ENCODE peak calls at places on chromosomes 1 and 21, in six cellular contexts. R is sigmoid colon, T is right lobe of liver, M is A549, K is adrenal gland, X is H1. Z is an unnamed sample.

GRCh38 chr1:225691377-225691776 is 38.5 kb upstream of the ENAH start:
- DNase-seq in R (no peak), T (no peak), M (peak; percentile 59), K (peak; percentile 24), X (no peak), Z (no peak)

GRCh38 chr1:200877839-200878551 is 5.2 kb downstream of the GPR25 start:
- DNase-seq in K (peak; percentile 20), R (peak; percentile 33), T (no peak), M (no peak), X (no peak), Z (no peak)

GRCh38 chr1:153963850-153964331 is 554 bp upstream of the SLC39A1 start:
- DNase-seq in T (no peak), X (no peak), R (peak; percentile 82), M (peak; percentile 78), K (no peak), Z (peak; percentile 47)

GRCh38 chr1:8597455-8597854 is 220.0 kb downstream of the RERE start:
- DNase-seq in X (no peak), M (no peak), K (no peak), R (no peak), T (no peak), Z (no peak)

GRCh38 chr21:46431884-46432488 is 26.7 kb upstream of the DIP2A start:
- DNase-seq in R (no peak), T (no peak), K (no peak), X (no peak), M (no peak), Z (peak; percentile 36)

GRCh38 chr1:100430368-100430767 is 78.1 kb downstream of the CDC14A start:
- DNase-seq in K (no peak), R (no peak), M (no peak), X (no peak), T (no peak), Z (no peak)

GRCh38 chr1:207362962-207363858 is 41.7 kb downstream of the CD55 start:
- DNase-seq in R (no peak), K (no peak), T (no peak), X (no peak), M (no peak), Z (no peak)

GRCh38 chr1:173134800-173135199 is 72.3 kb downstream of the TNFSF4 start:
- DNase-seq in T (no peak), K (no peak), M (no peak), R (no peak), X (no peak), Z (no peak)

GRCh38 chr1:110340207-110340468 is 961 bp downstream of the RBM15 start:
- DNase-seq in M (no peak), R (peak; percentile 68), X (no peak), T (no peak), K (no peak), Z (no peak)

GRCh38 chr1:53585565-53585964 is 126.4 kb downstream of the DMRTB1 start:
- DNase-seq in R (peak; percentile 43), T (no peak), M (no peak), X (no peak), K (peak; percentile 7), Z (no peak)

GRCh38 chr1:233600488-233600887 is 13.4 kb upstream of the KCNK1 start:
- DNase-seq in M (no peak), K (no peak), T (no peak), R (no peak), X (no peak), Z (no peak)

GRCh38 chr1:162914601-162915000 is 53.6 kb upstream of the CCDC190 start:
- DNase-seq in T (no peak), X (no peak), K (no peak), M (no peak), R (no peak), Z (no peak)

GRCh38 chr1:121483961-121484424 is 299.2 kb downstream of the SRGAP2C start:
- DNase-seq in T (no peak), R (no peak), K (no peak), M (peak; percentile 2), X (no peak), Z (no peak)

GRCh38 chr1:117392776-117393175 is 25.5 kb downstream of the MAN1A2 start:
- DNase-seq in K (no peak), M (no peak), X (no peak), T (no peak), R (no peak), Z (no peak)

GRCh38 chr1:98331232-98331631 is 330.3 kb upstream of the SNX7 start:
- DNase-seq in M (peak; percentile 77), R (no peak), K (no peak), T (no peak), X (no peak), Z (no peak)

GRCh38 chr1:46474580-46474979 is 15.1 kb upstream of the DMBX1 start:
- DNase-seq in K (no peak), R (no peak), X (no peak), M (no peak), T (no peak), Z (no peak)

GRCh38 chr1:21149862-21150432 is 26.8 kb downstream of the EIF4G3 start:
- DNase-seq in X (peak; percentile 36), M (peak; percentile 52), K (no peak), R (peak; percentile 72), T (no peak), Z (no peak)

GRCh38 chr1:212791261-212791675 is 309 bp downstream of the NSL1 start:
- DNase-seq in M (peak; percentile 81), X (no peak), T (no peak), R (no peak), K (no peak), Z (no peak)

GRCh38 chr1:150613061-150613920 is 16.1 kb downstream of the ENSA start:
- DNase-seq in K (peak; percentile 64), M (peak; percentile 90), X (no peak), T (no peak), R (no peak), Z (no peak)

GRCh38 chr1:224733021-224733911 is 117.1 kb downstream of the CNIH3 start:
- DNase-seq in T (peak; percentile 70), R (no peak), M (no peak), X (no peak), K (peak; percentile 80), Z (peak; percentile 29)

GRCh38 chr1:14625587-14626447 is 27.3 kb downstream of the KAZN start:
- DNase-seq in R (no peak), M (no peak), T (no peak), K (no peak), X (no peak), Z (no peak)

GRCh38 chr1:153395776-153396175 is 4.9 kb upstream of the S100A8 start:
- DNase-seq in M (no peak), X (no peak), R (no peak), T (no peak), K (no peak), Z (no peak)

GRCh38 chr1:103788377-103788776 is 38.7 kb downstream of the AMY1C start:
- DNase-seq in X (no peak), R (no peak), K (no peak), T (no peak), M (peak; percentile 2), Z (no peak)
- TF ChIP-seq CTCF in X (peak; percentile 19), R (no peak), K (no peak), T (peak; percentile 6), M (peak; percentile 26), Z (no peak)

GRCh38 chr1:2300004-2300771 is 72.1 kb downstream of the SKI start:
- DNase-seq in M (no peak), R (no peak), X (no peak), T (no peak), K (no peak), Z (no peak)
- TF ChIP-seq POLR2A in M (no peak), R (no peak), X (no peak), T (no peak), K (no peak), Z (no peak)

GRCh38 chr1:155210304-155210703 is 1.8 kb downstream of the MTX1 start:
- DNase-seq in M (no peak), K (no peak), X (no peak), T (no peak), R (no peak), Z (no peak)
- H3K4me3 ChIP-seq in M (no peak overlapping the region), K (no peak overlapping the region), X (no peak overlapping the region), T (no peak overlapping the region), R (no peak overlapping the region), Z (no peak overlapping the region)

GRCh38 chr1:161390559-161390858 is 22.8 kb upstream of the CFAP126 start:
- DNase-seq in K (no peak), M (no peak), R (no peak), T (no peak), X (no peak), Z (no peak)

GRCh38 chr1:161391611-161392010 is 23.9 kb upstream of the CFAP126 start:
- DNase-seq in X (no peak), R (no peak), T (no peak), K (no peak), M (no peak), Z (no peak)

GRCh38 chr1:161389691-161390558 is 22.2 kb upstream of the CFAP126 start:
- DNase-seq in R (peak; percentile 99), M (peak; percentile 98), X (peak; percentile 82), T (peak; percentile 98), K (peak; percentile 99), Z (peak; percentile 98)

DNA sequence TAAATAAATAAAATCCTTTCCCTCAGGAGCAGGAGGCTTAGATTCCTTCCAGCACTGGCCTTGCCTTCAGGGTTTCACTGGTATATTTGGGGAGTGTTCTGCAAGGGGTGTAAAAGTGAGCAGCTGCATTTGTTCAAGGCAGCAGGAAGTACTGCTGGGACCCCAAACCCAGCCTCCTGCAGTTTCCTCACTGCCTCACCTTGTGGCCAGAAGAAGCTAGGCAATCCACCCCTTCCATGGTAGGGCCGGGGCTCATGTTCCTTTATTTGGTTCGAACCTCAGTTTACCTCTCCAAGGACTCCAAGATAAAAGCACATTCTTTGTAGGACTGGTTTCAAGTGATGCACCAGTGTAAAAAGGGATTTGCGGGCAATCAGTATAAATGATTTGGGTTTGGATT is 21.0 kb upstream of the CFAP126 start:
- DNase-seq in K (no peak), M (no peak), T (no peak), R (no peak), X (no peak), Z (no peak)
- TF ChIP-seq CTCF in K (no peak), M (no peak), T (no peak), R (no peak), X (peak; percentile 25), Z (no peak)

GRCh38 chr21:35635994-35636393 is 424.3 kb downstream of the SETD4 start:
- DNase-seq in R (no peak), K (no peak), X (no peak), M (no peak), T (no peak), Z (no peak)
- TF ChIP-seq POLR2A in R (no peak), K (no peak), X (no peak), M (no peak), T (no peak), Z (no peak)

GRCh38 chr1:87904668-87905067 is 576.0 kb downstream of the LMO4 start:
- DNase-seq in M (no peak), T (no peak), K (no peak), R (no peak), X (no peak), Z (no peak)
- H3K4me3 ChIP-seq in M (no peak overlapping the region), T (no peak overlapping the region), K (no peak overlapping the region), R (no peak overlapping the region), X (no peak overlapping the region), Z (no peak overlapping the region)